ENCODE peak calls at places on chromosomes 2 and 18, in seven cellular contexts. One of them, this sample, is unnamed.

GRCh38 chr18:55779711-55780590 is 192.0 kb upstream of the TCF4 start:
- DNase-seq in mucosa of descending colon: peak; percentile 7
- DNase-seq in WERI-Rb-1: peak; percentile 38
- DNase-seq in prostate gland: peak; percentile 6
- DNase-seq in OCI-LY7: peak; percentile 5
- DNase-seq in AG09309: no peak
- DNase-seq in astrocyte of the cerebellum: no peak
- DNase-seq in this sample: no peak

GRCh38 chr2:11310212-11310611 is 34.2 kb downstream of the ROCK2 start:
- DNase-seq in WERI-Rb-1: no peak
- DNase-seq in mucosa of descending colon: no peak
- DNase-seq in prostate gland: no peak
- DNase-seq in astrocyte of the cerebellum: no peak
- DNase-seq in OCI-LY7: no peak
- DNase-seq in AG09309: no peak
- DNase-seq in this sample: no peak

GRCh38 chr2:216015722-216016464 is 2.5 kb upstream of the MREG start:
- DNase-seq in astrocyte of the cerebellum: no peak
- DNase-seq in prostate gland: no peak
- DNase-seq in mucosa of descending colon: peak; percentile 12
- DNase-seq in AG09309: no peak
- DNase-seq in OCI-LY7: peak; percentile 85
- DNase-seq in WERI-Rb-1: peak; percentile 84
- DNase-seq in this sample: no peak

GRCh38 chr2:37343537-37344434 is 644 bp upstream of the QPCT start:
- DNase-seq in WERI-Rb-1: no peak
- DNase-seq in AG09309: peak; percentile 25
- DNase-seq in mucosa of descending colon: no peak
- DNase-seq in OCI-LY7: peak; percentile 47
- DNase-seq in astrocyte of the cerebellum: peak; percentile 34
- DNase-seq in prostate gland: no peak
- DNase-seq in this sample: no peak

GRCh38 chr2:225637199-225637598 is 237.7 kb downstream of the NYAP2 start:
- DNase-seq in mucosa of descending colon: peak; percentile 14
- DNase-seq in OCI-LY7: no peak
- DNase-seq in AG09309: no peak
- DNase-seq in astrocyte of the cerebellum: no peak
- DNase-seq in WERI-Rb-1: no peak
- DNase-seq in prostate gland: no peak
- DNase-seq in this sample: no peak

GRCh38 chr18:79587298-79588125 is 92.1 kb upstream of the CTDP1 start:
- DNase-seq in OCI-LY7: no peak
- DNase-seq in WERI-Rb-1: peak; percentile 6
- DNase-seq in mucosa of descending colon: no peak
- DNase-seq in astrocyte of the cerebellum: no peak
- DNase-seq in AG09309: no peak
- DNase-seq in prostate gland: no peak
- DNase-seq in this sample: no peak

GRCh38 chr2:25079050-25079635 is 37.3 kb downstream of the EFR3B start:
- DNase-seq in OCI-LY7: no peak
- DNase-seq in AG09309: no peak
- DNase-seq in astrocyte of the cerebellum: no peak
- DNase-seq in WERI-Rb-1: no peak
- DNase-seq in prostate gland: no peak
- DNase-seq in mucosa of descending colon: no peak
- DNase-seq in this sample: no peak

GRCh38 chr2:290090-290722 is 2.3 kb upstream of the ALKAL2 start:
- DNase-seq in AG09309: peak; percentile 24
- DNase-seq in prostate gland: peak; percentile 69
- DNase-seq in OCI-LY7: no peak
- DNase-seq in astrocyte of the cerebellum: peak; percentile 48
- DNase-seq in WERI-Rb-1: peak; percentile 88
- DNase-seq in mucosa of descending colon: peak; percentile 83
- DNase-seq in this sample: peak; percentile 25

GRCh38 chr2:200077210-200077650 is 121.8 kb downstream of the MAIP1 start:
- DNase-seq in AG09309: peak; percentile 39
- DNase-seq in astrocyte of the cerebellum: peak; percentile 8
- DNase-seq in WERI-Rb-1: no peak
- DNase-seq in mucosa of descending colon: no peak
- DNase-seq in OCI-LY7: no peak
- DNase-seq in prostate gland: no peak
- DNase-seq in this sample: peak; percentile 57
- H3K4me3 ChIP-seq in AG09309: no peak overlapping the region
- H3K4me3 ChIP-seq in astrocyte of the cerebellum: no peak overlapping the region
- H3K4me3 ChIP-seq in WERI-Rb-1: no peak overlapping the region
- H3K4me3 ChIP-seq in mucosa of descending colon: no peak overlapping the region
- H3K4me3 ChIP-seq in OCI-LY7: no peak overlapping the region
- H3K4me3 ChIP-seq in prostate gland: no peak overlapping the region
- H3K4me3 ChIP-seq in this sample: no peak overlapping the region

DNA sequence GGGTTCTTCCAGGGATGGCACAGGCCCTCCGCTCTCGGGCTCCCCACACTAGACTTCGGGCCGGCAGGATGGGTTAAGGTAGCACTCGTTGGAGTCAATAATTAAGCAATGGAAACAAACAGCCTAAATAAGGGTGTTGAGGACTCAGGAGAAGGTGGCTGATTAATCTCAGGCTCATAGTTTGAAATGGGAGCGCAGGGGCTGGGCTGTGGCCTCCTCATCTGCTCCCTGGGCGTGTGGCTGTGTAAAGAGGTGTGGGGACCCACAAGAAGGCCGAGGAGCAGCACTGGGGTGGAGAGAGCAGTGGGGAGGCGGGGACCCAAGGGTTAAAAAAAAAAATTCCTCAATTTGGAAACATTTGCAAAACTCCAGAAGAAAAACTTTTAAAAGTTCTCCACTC is 1.3 kb upstream of the TUBB6 start:
- DNase-seq in AG09309: no peak
- DNase-seq in mucosa of descending colon: no peak
- DNase-seq in OCI-LY7: no peak
- DNase-seq in astrocyte of the cerebellum: no peak
- DNase-seq in prostate gland: no peak
- DNase-seq in WERI-Rb-1: no peak
- DNase-seq in this sample: no peak
- H3K4me3 ChIP-seq in AG09309: peak overlapping the region; percentile 72
- H3K4me3 ChIP-seq in mucosa of descending colon: no peak overlapping the region
- H3K4me3 ChIP-seq in OCI-LY7: no peak overlapping the region
- H3K4me3 ChIP-seq in astrocyte of the cerebellum: peak overlapping the region; percentile 73
- H3K4me3 ChIP-seq in prostate gland: peak overlapping the region; percentile 66
- H3K4me3 ChIP-seq in WERI-Rb-1: no peak overlapping the region
- H3K4me3 ChIP-seq in this sample: no peak overlapping the region

GRCh38 chr2:156800781-156801366 is 364.7 kb downstream of the GPD2 start:
- DNase-seq in prostate gland: no peak
- DNase-seq in AG09309: no peak
- DNase-seq in mucosa of descending colon: no peak
- DNase-seq in astrocyte of the cerebellum: no peak
- DNase-seq in WERI-Rb-1: no peak
- DNase-seq in OCI-LY7: no peak
- DNase-seq in this sample: no peak
- H3K4me3 ChIP-seq in prostate gland: no peak overlapping the region
- H3K4me3 ChIP-seq in AG09309: no peak overlapping the region
- H3K4me3 ChIP-seq in mucosa of descending colon: no peak overlapping the region
- H3K4me3 ChIP-seq in astrocyte of the cerebellum: peak overlapping the region; percentile 25
- H3K4me3 ChIP-seq in WERI-Rb-1: peak overlapping the region; percentile 45
- H3K4me3 ChIP-seq in OCI-LY7: no peak overlapping the region
- H3K4me3 ChIP-seq in this sample: no peak overlapping the region

GRCh38 chr2:101520246-101520645 is 45.3 kb upstream of the RFX8 start:
- DNase-seq in astrocyte of the cerebellum: no peak
- DNase-seq in WERI-Rb-1: no peak
- DNase-seq in prostate gland: no peak
- DNase-seq in mucosa of descending colon: no peak
- DNase-seq in AG09309: no peak
- DNase-seq in OCI-LY7: no peak
- DNase-seq in this sample: no peak

GRCh38 chr2:101517753-101518152 is 42.8 kb upstream of the RFX8 start:
- DNase-seq in mucosa of descending colon: no peak
- DNase-seq in AG09309: no peak
- DNase-seq in OCI-LY7: no peak
- DNase-seq in WERI-Rb-1: no peak
- DNase-seq in prostate gland: no peak
- DNase-seq in astrocyte of the cerebellum: no peak
- DNase-seq in this sample: no peak

GRCh38 chr2:101519173-101519492 is 44.2 kb upstream of the RFX8 start:
- DNase-seq in WERI-Rb-1: no peak
- DNase-seq in OCI-LY7: no peak
- DNase-seq in mucosa of descending colon: no peak
- DNase-seq in astrocyte of the cerebellum: no peak
- DNase-seq in AG09309: no peak
- DNase-seq in prostate gland: no peak
- DNase-seq in this sample: no peak

GRCh38 chr2:101516833-101517690 is 42.1 kb upstream of the RFX8 start:
- DNase-seq in prostate gland: no peak
- DNase-seq in mucosa of descending colon: no peak
- DNase-seq in OCI-LY7: no peak
- DNase-seq in WERI-Rb-1: no peak
- DNase-seq in astrocyte of the cerebellum: peak; percentile 69
- DNase-seq in AG09309: peak; percentile 83
- DNase-seq in this sample: peak; percentile 82

DNA sequence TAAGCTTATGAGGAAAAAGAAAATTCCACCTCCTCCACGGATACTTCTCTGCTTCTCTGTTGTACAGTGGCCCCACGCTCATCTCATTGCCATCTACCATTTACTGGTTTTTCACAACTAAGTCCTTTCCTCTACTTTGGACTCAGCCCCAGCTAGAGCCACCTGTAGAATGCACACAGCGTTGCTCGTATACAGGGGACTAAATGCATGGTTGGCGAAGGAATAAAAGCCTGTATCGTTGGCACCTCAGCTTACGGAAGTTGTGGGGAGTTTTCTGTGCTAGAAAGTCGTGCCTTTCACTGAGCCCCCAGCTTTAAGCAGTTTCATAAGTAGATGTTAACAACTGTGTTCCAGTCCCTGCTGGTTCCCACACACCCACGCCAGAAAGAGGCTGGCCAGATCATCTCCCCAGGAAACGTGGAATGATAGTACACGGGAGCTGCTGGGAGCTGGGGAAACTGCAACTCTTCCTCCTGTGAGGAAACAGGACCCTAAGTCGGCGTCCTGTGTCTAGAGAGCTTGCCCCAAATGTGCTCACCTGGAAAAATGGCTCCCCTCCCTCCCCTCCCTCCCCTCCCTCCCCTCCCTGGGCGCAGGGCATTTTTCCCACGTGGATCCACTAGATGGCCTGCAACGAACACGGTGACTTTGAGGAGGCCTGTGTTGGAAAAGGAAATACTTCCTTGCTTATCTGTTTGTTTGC is 43.7 kb upstream of the RFX8 start:
- DNase-seq in OCI-LY7: peak; percentile 23
- DNase-seq in astrocyte of the cerebellum: no peak
- DNase-seq in WERI-Rb-1: peak; percentile 59
- DNase-seq in AG09309: no peak
- DNase-seq in prostate gland: peak; percentile 43
- DNase-seq in mucosa of descending colon: peak; percentile 55
- DNase-seq in this sample: no peak
- H3K4me3 ChIP-seq in OCI-LY7: no peak overlapping the region
- H3K4me3 ChIP-seq in astrocyte of the cerebellum: no peak overlapping the region
- H3K4me3 ChIP-seq in WERI-Rb-1: peak overlapping the region; percentile 9
- H3K4me3 ChIP-seq in AG09309: no peak overlapping the region
- H3K4me3 ChIP-seq in prostate gland: no peak overlapping the region
- H3K4me3 ChIP-seq in mucosa of descending colon: no peak overlapping the region
- H3K4me3 ChIP-seq in this sample: no peak overlapping the region

This sample was measured in kidney epithelial cell.